ENCODE peak calls at places on chromosomes 4 and X, in four cellular contexts. L is heart left ventricle, G is transverse colon, B is Caco-2. X is an unnamed sample.

GRCh38 chr4:173505924-173506779 is 23.9 kb downstream of the HAND2 start:
- DNase-seq in B (no peak), L (peak; percentile 76), G (peak; percentile 63), X (no peak)

GRCh38 chr4:24778427-24779225 is 16.7 kb upstream of the SOD3 start:
- DNase-seq in G (peak; percentile 14), L (no peak), B (no peak), X (no peak)

GRCh38 chrX:19152762-19153161 is 30.5 kb upstream of the ADGRG2 start:
- DNase-seq in G (no peak), L (no peak), B (no peak), X (no peak)

GRCh38 chr4:15779336-15779735 is 1.2 kb downstream of the CD38 start:
- DNase-seq in G (peak; percentile 33), L (peak; percentile 57), B (no peak), X (no peak)

GRCh38 chr4:16055937-16056336 is 27.9 kb downstream of the PROM1 start:
- DNase-seq in G (no peak), L (no peak), B (no peak), X (no peak)

GRCh38 chr4:56908206-56909082 is 744 bp downstream of the REST start:
- DNase-seq in B (peak; percentile 75), L (peak; percentile 68), G (peak; percentile 70), X (peak; percentile 95)

GRCh38 chr4:173448557-173448918 is 49.6 kb upstream of the SCRG1 start:
- DNase-seq in G (no peak), L (no peak), B (no peak), X (no peak)

GRCh38 chr4:155377281-155377680 is 516 bp upstream of the MAP9 start:
- DNase-seq in L (no peak), G (no peak), B (no peak), X (no peak)

GRCh38 chr4:128241425-128241913 is 46.1 kb downstream of the PGRMC2 start:
- DNase-seq in B (no peak), G (no peak), L (no peak), X (no peak)

GRCh38 chrX:155211208-155211607 is 5.1 kb upstream of the VBP1 start:
- DNase-seq in G (no peak), B (no peak), L (no peak), X (no peak)

GRCh38 chr4:26807330-26807729 is 53.3 kb upstream of the STIM2 start:
- DNase-seq in B (no peak), L (no peak), G (no peak), X (no peak)

GRCh38 chrX:110414273-110414672 is 55.6 kb downstream of the RTL9 start:
- DNase-seq in L (no peak), B (no peak), G (no peak), X (no peak)

GRCh38 chr4:76611164-76611563 is 176.1 kb downstream of the SHROOM3 start:
- DNase-seq in G (no peak), L (no peak), B (no peak), X (no peak)

GRCh38 chrX:48520976-48521352 is 644 bp upstream of the EBP start:
- DNase-seq in B (no peak), G (no peak), L (no peak), X (no peak)

GRCh38 chrX:68018248-68019203 is 414.8 kb downstream of the OPHN1 start:
- DNase-seq in G (no peak), L (no peak), B (peak; percentile 32), X (no peak)

GRCh38 chrX:39551748-39552147 is 546.0 kb downstream of the BCOR start:
- DNase-seq in L (no peak), B (no peak), G (no peak), X (no peak)

GRCh38 chrX:20372533-20372932 is 105.8 kb upstream of the RPS6KA3 start:
- DNase-seq in L (no peak), G (no peak), B (no peak), X (no peak)

GRCh38 chrX:3504916-3505315 is 158.5 kb upstream of the MXRA5 start:
- DNase-seq in L (no peak), G (no peak), B (no peak), X (no peak)

GRCh38 chr4:169225812-169226211 is 44.9 kb downstream of the SH3RF1 start:
- DNase-seq in B (no peak), G (no peak), L (no peak), X (no peak)

DNA sequence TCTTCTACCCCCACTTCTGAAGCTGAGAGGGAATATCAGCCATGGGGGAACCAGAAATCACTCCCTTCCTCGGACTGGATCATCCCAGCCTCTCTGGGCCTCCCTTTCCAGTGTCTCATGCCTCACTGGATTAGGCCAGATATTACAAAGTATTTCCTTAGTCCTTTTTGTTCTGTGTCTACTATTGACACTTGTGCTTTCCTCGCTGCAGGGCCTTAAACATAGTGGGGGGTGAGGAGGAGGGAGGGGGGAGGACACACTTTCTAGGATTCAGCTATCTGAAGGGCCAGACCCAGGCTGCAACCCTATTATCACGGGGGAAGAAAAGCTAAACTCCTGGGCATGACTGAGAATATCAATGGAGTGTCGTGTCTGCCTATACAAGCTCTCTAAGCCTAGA is 20.4 kb downstream of the PJA1 start:
- DNase-seq in G (no peak), L (no peak), B (no peak), X (no peak)
- TF ChIP-seq CTCF in G (no peak), L (no peak), B (no peak), X (no peak)

DNA sequence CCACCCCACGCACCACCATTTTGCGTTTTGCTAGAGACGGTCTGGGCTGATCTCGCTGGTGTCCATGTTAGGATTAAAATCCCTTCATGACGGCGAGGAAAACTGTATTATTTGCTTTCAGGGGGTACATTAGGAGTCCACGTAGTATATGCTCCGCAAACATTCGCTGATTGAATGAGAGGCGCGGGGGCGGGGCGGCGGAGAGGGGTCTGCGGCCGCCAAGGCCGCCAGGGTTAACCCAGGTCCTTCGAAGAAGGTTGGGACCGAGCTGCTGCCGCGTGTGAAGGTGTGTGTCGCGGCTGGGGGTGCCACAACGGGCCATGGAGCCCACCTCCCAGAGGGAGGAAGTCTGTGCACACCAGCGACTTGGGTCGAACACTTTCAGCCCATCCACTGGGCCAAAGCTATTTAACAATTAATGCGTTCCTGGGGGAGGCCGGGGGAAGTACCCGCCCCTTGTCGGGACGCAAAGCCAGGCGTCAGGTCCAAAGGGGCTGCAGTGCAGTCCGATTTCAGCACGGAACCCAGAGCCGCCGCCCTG is 6.4 kb upstream of the PITX2 start:
- DNase-seq in L (no peak), B (no peak), G (no peak), X (no peak)
- H3K9me3 ChIP-seq in L (no peaks in the 10 kb centered on the region), B (no peaks in the 10 kb centered on the region), G (no peaks in the 10 kb centered on the region), X (no peaks in the 10 kb centered on the region)

DNA sequence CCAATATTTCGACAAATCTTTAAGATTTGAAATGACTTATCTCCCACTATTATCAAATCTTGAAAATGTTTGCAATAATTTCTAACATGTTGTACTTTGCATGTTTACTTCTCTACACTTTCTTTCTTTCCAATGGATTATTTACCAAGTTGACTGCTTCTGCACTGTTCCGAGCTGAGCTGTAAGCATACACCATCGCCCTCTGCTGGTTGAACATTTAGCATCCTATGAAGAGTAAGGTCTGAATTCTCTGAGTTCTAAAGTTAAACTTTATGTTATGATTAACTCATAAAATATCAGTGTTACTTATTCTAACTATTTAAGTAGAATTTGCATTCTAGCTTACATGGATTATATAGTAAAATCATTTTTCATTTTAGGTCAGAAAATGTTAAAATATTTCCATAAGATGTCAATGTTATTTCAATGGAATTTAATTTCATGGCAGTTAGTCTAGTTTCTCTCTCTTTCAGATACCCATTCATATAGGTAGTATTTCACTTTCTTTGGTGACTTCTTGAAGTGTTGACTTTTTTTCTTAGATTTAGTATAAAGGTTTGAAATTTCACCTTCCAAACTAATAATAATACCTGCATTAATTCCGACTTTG is 137.4 kb downstream of the DKK2 start:
- DNase-seq in G (peak; percentile 12), L (no peak), B (peak; percentile 38), X (no peak)
- TF ChIP-seq CTCF in G (peak; percentile 42), L (peak; percentile 36), B (peak; percentile 67), X (peak; percentile 25)

DNA sequence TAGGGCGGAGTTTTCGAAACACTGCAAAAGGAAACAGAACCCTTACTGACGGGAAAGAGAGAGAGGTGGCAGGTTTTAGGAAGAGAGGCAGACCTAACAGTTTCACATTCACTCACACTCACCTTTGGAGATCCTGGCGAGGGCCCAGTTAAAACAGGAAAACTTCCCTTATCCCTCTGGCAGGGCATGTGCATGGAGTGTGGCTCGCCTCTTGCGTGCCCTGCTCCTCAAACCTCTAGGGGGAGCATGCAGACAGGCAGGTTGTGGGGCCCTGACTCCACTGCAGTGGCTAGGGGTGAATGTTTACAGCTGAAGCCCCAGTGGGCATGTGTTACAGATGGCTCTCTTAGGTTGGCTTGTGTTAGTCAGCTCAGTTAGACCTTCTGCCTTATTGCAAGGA is 451.5 kb downstream of the UBE2NL start:
- DNase-seq in G (no peak), B (no peak), L (no peak), X (no peak)
- H3K9me3 ChIP-seq in G (no peaks in the 10 kb centered on the region), B (no peaks in the 10 kb centered on the region), L (no peaks in the 10 kb centered on the region), X (peaks cover 30% of the 10 kb centered on the region)

GRCh38 chr4:120672558-120673147 is 249.9 kb downstream of the PRDM5 start:
- DNase-seq in B (no peak), L (no peak), G (no peak), X (no peak)
- TF ChIP-seq CTCF in B (no peak), L (no peak), G (no peak), X (no peak)

DNA sequence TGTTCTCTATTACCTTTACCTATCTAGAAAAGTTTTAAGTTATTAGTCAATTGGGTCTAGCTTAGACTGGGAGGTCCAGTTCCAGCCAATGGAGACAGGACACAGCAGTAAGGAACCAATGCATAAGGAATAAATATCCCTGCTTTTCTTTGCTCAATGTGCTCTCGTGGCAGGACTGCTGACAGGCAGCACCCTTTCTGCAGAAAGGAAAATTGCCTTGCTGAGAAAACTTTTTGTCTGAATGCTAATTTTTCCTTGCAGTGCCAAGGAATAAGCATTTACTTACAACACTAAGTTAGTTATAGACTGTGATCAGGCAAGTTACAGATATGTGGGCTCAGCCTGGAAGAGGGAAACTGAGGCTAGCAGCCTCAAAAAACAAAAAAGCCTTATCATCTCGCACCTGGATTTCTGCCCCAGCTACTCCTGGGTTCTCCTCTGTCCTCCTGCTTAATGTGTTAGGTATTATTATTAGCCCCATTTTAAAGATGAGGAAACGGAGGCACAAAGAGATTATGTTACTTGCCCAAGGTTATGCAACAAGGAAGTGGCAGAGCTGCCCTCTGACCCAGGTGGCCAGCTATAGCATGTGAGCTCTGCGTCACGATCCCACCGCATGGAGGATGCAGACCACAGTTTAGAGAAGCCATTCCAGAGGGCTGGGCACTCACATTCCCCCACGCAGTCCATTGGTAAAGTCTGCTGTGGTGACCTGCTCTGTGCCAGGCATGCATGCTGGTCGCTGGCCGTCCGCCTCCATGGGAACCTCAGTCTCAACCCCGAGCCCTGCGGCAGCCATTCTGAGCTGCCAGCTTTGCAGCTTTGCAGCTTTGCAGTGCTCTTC is 40.5 kb upstream of the C4orf50 start:
- DNase-seq in B (no peak), L (no peak), G (no peak), X (no peak)
- H3K9me3 ChIP-seq in B (peaks cover 14% of the 10 kb centered on the region), L (peaks cover 40% of the 10 kb centered on the region), G (peaks cover 28% of the 10 kb centered on the region), X (peaks cover 46% of the 10 kb centered on the region)

GRCh38 chrX:37862851-37863250 is 15.5 kb upstream of the DYNLT3 start:
- DNase-seq in B (no peak), L (no peak), G (no peak), X (no peak)
- TF ChIP-seq CTCF in B (no peak), L (no peak), G (no peak), X (no peak)

DNA sequence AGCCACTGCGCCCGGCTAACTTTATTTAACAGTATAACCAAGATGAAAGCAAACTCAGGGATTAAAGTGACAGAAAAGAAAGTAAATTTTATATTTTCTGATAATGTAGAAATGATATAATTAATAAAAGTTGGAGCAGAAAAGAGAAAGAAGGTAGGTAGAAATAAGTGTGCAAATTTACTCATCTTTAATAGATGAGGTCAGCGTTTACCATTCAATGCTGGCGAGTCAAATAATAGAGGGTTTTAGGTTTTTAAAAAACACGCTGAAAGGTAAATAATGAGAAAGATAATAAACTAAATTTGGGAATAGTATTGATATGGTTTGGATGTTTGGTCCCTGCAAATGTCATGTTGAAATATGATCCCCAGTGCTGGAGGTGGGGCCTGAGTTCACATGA is 13.6 kb downstream of the CDKN2AIP start:
- DNase-seq in G (no peak), B (no peak), L (no peak), X (no peak)
- H3K9me3 ChIP-seq in G (no peaks in the 10 kb centered on the region), B (no peaks in the 10 kb centered on the region), L (no peaks in the 10 kb centered on the region), X (no peaks in the 10 kb centered on the region)